ENCODE peak calls at places on chromosome 6, in six cellular contexts. C is NAMALWA; G is stomach; K is stimulated activated CD4-positive, alpha-beta T cell treated with anti-CD3 and anti-CD28 coated beads, Interleukin-2, amount 100 ng/mL, for 24 hours; Q is AG09319; A is NCI-H748 treated with DMSO at 0.1 percent for 48 hours. R is an unnamed sample.

GRCh38 chr6:157715766-157716171 is 107.3 kb upstream of the SNX9 start:
- DNase-seq in K (no peak), A (no peak), Q (peak), G (no peak), C (no peak), R (no peak)

GRCh38 chr6:104574135-104574750 is 285.5 kb downstream of the HACE1 start:
- DNase-seq in Q (no peak), K (no peak), A (no peak), C (no peak), G (no peak), R (no peak)

GRCh38 chr6:109794201-109794926 is 103.3 kb downstream of the FIG4 start:
- DNase-seq in A (peak), C (no peak), G (no peak), K (no peak), Q (peak), R (no peak)

GRCh38 chr6:9204171-9204570 is 768.8 kb upstream of the SLC35B3 start:
- DNase-seq in Q (peak), K (no peak), G (no peak), A (no peak), C (no peak), R (no peak)

GRCh38 chr6:105209950-105210706 is 30.3 kb upstream of the POPDC3 start:
- DNase-seq in Q (peak), C (no peak), A (no peak), K (no peak), G (no peak), R (peak)

GRCh38 chr6:2799936-2800527 is 34.8 kb downstream of the WRNIP1 start:
- DNase-seq in Q (no peak), K (no peak), C (no peak), G (no peak), A (no peak), R (no peak)

GRCh38 chr6:21067521-21067920 is 526.0 kb upstream of the SOX4 start:
- DNase-seq in G (no peak), Q (no peak), C (no peak), A (no peak), K (no peak), R (no peak)

GRCh38 chr6:100678027-100678426 is 203.1 kb downstream of the ASCC3 start:
- DNase-seq in C (no peak), A (no peak), K (no peak), G (no peak), Q (no peak), R (no peak)

GRCh38 chr6:52547647-52548352 is 29.1 kb downstream of the TRAM2 start:
- DNase-seq in G (no peak), K (no peak), Q (no peak), A (no peak), C (no peak), R (no peak)

R was measured in midbrain.